ENCODE peak calls at places on chromosome 1, in six cellular contexts. M is H1, H is endothelial cell of umbilical vein, N is transverse colon, A is GM23338, K is SK-N-SH. T is an unnamed sample. For H3K4me1, the result is how much of the 10 kb centered on the place peaks cover.

GRCh38 chr1:151619489-151620093 is 7.7 kb downstream of the SNX27 start:
- DNase-seq in M (no peak), H (peak), N (no peak), A (no peak), K (no peak), T (no peak)

GRCh38 chr1:235708390-235708962 is 58.9 kb upstream of the GNG4 start:
- DNase-seq in M (no peak), H (no peak), N (no peak), A (no peak), K (no peak), T (no peak)

GRCh38 chr1:40745180-40745579 is 38.4 kb upstream of the KCNQ4 start:
- DNase-seq in M (no peak), H (no peak), N (no peak), A (no peak), K (no peak), T (no peak)

GRCh38 chr1:116510361-116510760 is 60.5 kb downstream of the CD58 start:
- DNase-seq in M (no peak), H (no peak), N (no peak), A (no peak), K (no peak), T (no peak)

GRCh38 chr1:36818771-36819170 is 215.5 kb downstream of the GRIK3 start:
- DNase-seq in M (no peak), H (no peak), N (no peak), A (no peak), K (peak), T (no peak)

GRCh38 chr1:28594661-28595411 is 2.8 kb downstream of the RAB42 start:
- DNase-seq in M (peak), H (no peak), N (no peak), A (peak), K (no peak), T (no peak)

GRCh38 chr1:176517484-176517883 is 54.5 kb downstream of the PAPPA2 start:
- DNase-seq in M (no peak), H (no peak), N (no peak), A (no peak), K (peak), T (no peak)

GRCh38 chr1:39087109-39087834 is 61.1 kb downstream of the NDUFS5 start:
- DNase-seq in M (no peak), H (no peak), N (no peak), A (no peak), K (no peak), T (peak)

GRCh38 chr1:36321119-36321951 is 2.1 kb downstream of the EVA1B start:
- DNase-seq in M (peak), H (no peak), N (peak), A (peak), K (peak), T (peak)

GRCh38 chr1:6464514-6464836 is 1.5 kb downstream of the TNFRSF25 start:
- DNase-seq in M (no peak), H (no peak), N (peak), A (no peak), K (no peak), T (no peak)

GRCh38 chr1:61084560-61084991 is 2.2 kb downstream of the NFIA start:
- DNase-seq in M (no peak), H (peak), N (no peak), A (no peak), K (no peak), T (no peak)

GRCh38 chr1:221316491-221317056 is 425.3 kb downstream of the DUSP10 start:
- DNase-seq in M (no peak), H (no peak), N (no peak), A (no peak), K (no peak), T (no peak)

GRCh38 chr1:159826436-159827101 is at the start of gene SLAMF8:
- DNase-seq in M (no peak), H (no peak), N (peak), A (no peak), K (no peak), T (no peak)

GRCh38 chr1:52842643-52843310 is at the start of gene ZYG11A:
- DNase-seq in M (peak), H (peak), N (peak), A (peak), K (peak), T (no peak)

GRCh38 chr1:100499412-100499811 is 38.5 kb upstream of the GPR88 start:
- DNase-seq in M (no peak), H (peak), N (no peak), A (no peak), K (no peak), T (no peak)

GRCh38 chr1:18697541-18697940 is 66.9 kb downstream of the PAX7 start:
- DNase-seq in M (no peak), H (no peak), N (no peak), A (no peak), K (no peak), T (no peak)

GRCh38 chr1:100036718-100037664 is 67.2 kb downstream of the SLC35A3 start:
- DNase-seq in M (no peak), H (peak), N (peak), A (peak), K (peak), T (no peak)

GRCh38 chr1:20440785-20441200 is 45.2 kb downstream of the CAMK2N1 start:
- DNase-seq in M (peak), H (peak), N (peak), A (peak), K (peak), T (no peak)

GRCh38 chr1:15848143-15848928 is 829 bp downstream of the SPEN start:
- DNase-seq in M (peak), H (peak), N (peak), A (peak), K (peak), T (peak)

GRCh38 chr1:229114315-229114714 is 156.6 kb upstream of the RAB4A start:
- DNase-seq in M (no peak), H (no peak), N (no peak), A (no peak), K (peak), T (peak)

GRCh38 chr1:16189921-16190499 is 22.4 kb downstream of the ARHGEF19 start:
- DNase-seq in M (no peak), H (no peak), N (no peak), A (no peak), K (peak), T (no peak)

DNA sequence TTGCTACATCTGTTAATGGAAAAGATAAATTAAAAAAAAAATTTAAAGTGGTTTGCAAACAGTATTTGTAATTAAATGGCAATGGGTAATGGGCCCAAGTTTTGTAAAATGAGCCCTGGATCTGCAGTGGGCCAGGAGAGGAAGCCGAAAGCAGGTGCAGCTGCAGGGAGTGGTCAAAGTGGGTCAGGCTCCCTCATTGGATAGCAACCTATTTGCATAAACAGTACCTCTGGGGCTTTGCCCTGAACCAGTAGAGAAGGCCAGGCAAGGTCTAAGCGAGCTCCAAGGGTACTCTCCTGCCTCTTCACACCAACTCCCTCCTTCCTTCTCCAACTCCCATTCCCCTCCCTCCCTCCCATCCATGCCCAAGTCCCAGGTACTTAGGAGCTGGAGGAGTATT is 138.9 kb downstream of the HMGB4 start:
- DNase-seq in M (no peak), H (no peak), N (no peak), A (peak), K (no peak), T (no peak)
- H3K4me1 ChIP-seq in M (under half), H (under half), N (under half), A (under half), K (under half), T (under half)

GRCh38 chr1:205663286-205663994 is 16.9 kb downstream of the SLC45A3 start:
- DNase-seq in M (no peak), H (peak), N (no peak), A (no peak), K (no peak), T (no peak)
- H3K27ac ChIP-seq in M (no peak), H (peak), N (peak), A (no peak), K (no peak), T (no peak)

DNA sequence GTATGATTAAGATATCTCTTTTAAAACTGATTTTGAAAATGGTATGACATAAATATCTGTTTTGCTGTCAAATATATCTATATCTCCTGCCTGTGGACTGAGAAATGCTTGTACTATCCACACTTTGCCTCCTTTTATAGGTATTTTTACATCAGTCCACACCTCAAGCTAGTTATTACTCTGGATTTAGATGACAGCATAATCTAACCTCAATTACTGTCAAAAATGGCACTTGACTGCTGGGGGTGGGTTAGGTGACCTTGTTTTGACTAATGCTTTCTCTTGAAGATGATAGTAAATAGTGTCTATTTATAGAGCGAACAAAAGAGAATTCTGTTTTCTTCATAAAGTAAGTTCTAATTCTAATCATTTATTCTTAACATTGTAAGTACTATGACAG is 9.1 kb downstream of the ADGRL2 start:
- DNase-seq in M (no peak), H (no peak), N (no peak), A (no peak), K (no peak), T (no peak)
- TF ChIP-seq POLR2AphosphoS5 in M (no peak), H (no peak), N (no peak), A (no peak), K (no peak), T (no peak)

GRCh38 chr1:27150641-27151040 is 4.3 kb downstream of the SLC9A1 start:
- DNase-seq in M (no peak), H (no peak), N (no peak), A (no peak), K (no peak), T (no peak)

GRCh38 chr1:27149084-27149483 is 5.8 kb downstream of the SLC9A1 start:
- DNase-seq in M (no peak), H (no peak), N (no peak), A (no peak), K (peak), T (no peak)

GRCh38 chr1:27148591-27148990 is 6.3 kb downstream of the SLC9A1 start:
- DNase-seq in M (no peak), H (no peak), N (no peak), A (no peak), K (no peak), T (no peak)

GRCh38 chr1:27149714-27150113 is 5.2 kb downstream of the SLC9A1 start:
- DNase-seq in M (no peak), H (no peak), N (no peak), A (no peak), K (no peak), T (no peak)

GRCh38 chr1:27150183-27150582 is 4.7 kb downstream of the SLC9A1 start:
- DNase-seq in M (no peak), H (no peak), N (no peak), A (no peak), K (no peak), T (no peak)
- H3K4me1 ChIP-seq in M (under half), H (under half), N (half or more), A (under half), K (half or more), T (half or more)

GRCh38 chr1:941588-942383 is 17.3 kb downstream of the NOC2L start:
- DNase-seq in M (peak), H (peak), N (peak), A (peak), K (peak), T (peak)

GRCh38 chr1:942411-942821 is 16.6 kb downstream of the NOC2L start:
- DNase-seq in M (no peak), H (no peak), N (no peak), A (peak), K (peak), T (no peak)

GRCh38 chr1:942864-943533 is 16.1 kb downstream of the NOC2L start:
- DNase-seq in M (no peak), H (no peak), N (peak), A (no peak), K (no peak), T (peak)

GRCh38 chr1:944341-945325 is 14.4 kb downstream of the NOC2L start:
- DNase-seq in M (no peak), H (no peak), N (no peak), A (no peak), K (peak), T (no peak)

GRCh38 chr1:943545-944340 is 15.3 kb downstream of the NOC2L start:
- DNase-seq in M (no peak), H (no peak), N (no peak), A (no peak), K (no peak), T (no peak)
- H3K27ac ChIP-seq in M (no peak), H (no peak), N (peak), A (no peak), K (no peak), T (peak)

GRCh38 chr1:91579658-91580228 is 79.1 kb downstream of the CDC7 start:
- DNase-seq in M (no peak), H (no peak), N (no peak), A (no peak), K (no peak), T (peak)
- TF ChIP-seq POLR2AphosphoS5 in M (no peak), H (no peak), N (no peak), A (no peak), K (no peak), T (peak)

GRCh38 chr1:226656601-226657277 is 82.3 kb downstream of the ITPKB start:
- DNase-seq in M (no peak), H (peak), N (peak), A (no peak), K (peak), T (no peak)
- H3K4me1 ChIP-seq in M (under half), H (under half), N (half or more), A (under half), K (under half), T (under half)

DNA sequence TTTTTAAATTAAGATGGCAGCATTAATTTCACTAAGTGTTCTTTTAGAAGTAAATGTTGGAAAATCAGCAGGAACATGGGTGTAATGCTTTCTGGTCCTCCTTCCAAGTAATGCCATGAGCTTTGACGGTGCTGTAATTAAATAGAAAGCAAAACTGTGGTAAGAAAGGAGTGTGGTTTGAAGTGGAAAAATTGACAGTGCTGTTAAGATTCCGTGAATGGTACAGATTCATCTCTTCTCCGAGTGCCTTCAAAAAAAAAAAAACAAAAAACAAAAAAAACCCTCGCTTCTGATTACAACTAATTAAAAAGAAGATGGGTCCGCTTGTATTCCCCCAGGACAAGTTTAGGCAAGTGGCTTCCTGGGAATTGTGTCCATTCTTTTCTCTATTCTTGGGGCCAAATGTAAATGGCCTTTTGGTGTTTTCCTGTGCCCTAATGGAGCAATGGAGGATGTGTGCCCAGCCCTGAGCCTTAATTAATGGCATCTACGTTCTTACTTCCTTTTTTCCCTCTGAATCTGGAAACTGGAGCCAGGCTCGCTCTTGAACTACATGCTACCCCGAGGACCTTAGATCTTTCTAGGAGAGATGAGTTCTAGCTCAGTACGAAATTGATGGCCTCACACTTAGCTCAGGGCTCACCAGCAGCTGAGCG is 5.1 kb downstream of the LMO4 start:
- DNase-seq in M (no peak), H (no peak), N (no peak), A (no peak), K (no peak), T (no peak)
- H3K27ac ChIP-seq in M (peak), H (no peak), N (peak), A (peak), K (peak), T (peak)

GRCh38 chr1:185694081-185694480 is 40.1 kb upstream of the HMCN1 start:
- DNase-seq in M (no peak), H (peak), N (peak), A (peak), K (no peak), T (no peak)

GRCh38 chr1:185699874-185700273 is 34.3 kb upstream of the HMCN1 start:
- DNase-seq in M (no peak), H (no peak), N (no peak), A (peak), K (no peak), T (no peak)

GRCh38 chr1:185693654-185694053 is 40.5 kb upstream of the HMCN1 start:
- DNase-seq in M (no peak), H (no peak), N (no peak), A (no peak), K (no peak), T (no peak)

GRCh38 chr1:185696419-185697150 is 37.6 kb upstream of the HMCN1 start:
- DNase-seq in M (no peak), H (no peak), N (no peak), A (no peak), K (no peak), T (no peak)

GRCh38 chr1:185695299-185695698 is 38.9 kb upstream of the HMCN1 start:
- DNase-seq in M (no peak), H (peak), N (no peak), A (peak), K (no peak), T (no peak)
- TF ChIP-seq POLR2AphosphoS5 in M (no peak), H (no peak), N (no peak), A (no peak), K (no peak), T (no peak)

T was measured in sigmoid colon.